ENCODE peak calls at places on chromosomes 1 and 21, in nine cellular contexts. D, N, R, W, F, L, S, G and A are unnamed samples.

GRCh38 chr1:221284028-221284427 is 404.8 kb downstream of the HLX start:
- DNase-seq in D (no peak), N (no peak), R (peak), W (no peak), F (peak), L (peak), S (no peak), G (no peak), A (peak)

GRCh38 chr1:222009105-222009730 is 267.3 kb upstream of the DUSP10 start:
- DNase-seq in D (no peak), N (peak), R (peak), W (no peak), F (no peak), L (no peak), S (no peak), G (no peak), A (peak)

GRCh38 chr1:59596432-59596831 is 218.3 kb upstream of the HOOK1 start:
- DNase-seq in D (peak), N (no peak), R (peak), W (no peak), F (no peak), L (peak), S (no peak), G (no peak), A (peak)

GRCh38 chr1:161115132-161115711 is 2.6 kb downstream of the PFDN2 start:
- DNase-seq in D (no peak), N (no peak), R (peak), W (no peak), F (no peak), L (peak), S (no peak), G (no peak), A (peak)

GRCh38 chr1:104172243-104172681 is 422.6 kb downstream of the AMY1C start:
- DNase-seq in D (no peak), N (no peak), R (no peak), W (no peak), F (no peak), L (no peak), S (no peak), G (no peak), A (no peak)

GRCh38 chr1:35554261-35555211 is 2.7 kb downstream of the KIAA0319L start:
- DNase-seq in D (no peak), N (no peak), R (no peak), W (no peak), F (no peak), L (no peak), S (no peak), G (no peak), A (peak)

GRCh38 chr1:56424744-56425493 is 154.4 kb downstream of the PLPP3 start:
- DNase-seq in D (peak), N (no peak), R (peak), W (no peak), F (no peak), L (peak), S (peak), G (no peak), A (peak)

GRCh38 chr1:2209400-2210083 is 15.0 kb upstream of the FAAP20 start:
- DNase-seq in D (no peak), N (no peak), R (no peak), W (no peak), F (no peak), L (no peak), S (no peak), G (no peak), A (no peak)

GRCh38 chr1:21869620-21870121 is 57.6 kb downstream of the LDLRAD2 start:
- DNase-seq in D (peak), N (no peak), R (peak), W (no peak), F (peak), L (peak), S (peak), G (no peak), A (peak)

GRCh38 chr1:54804471-54805132 is 3.5 kb upstream of the TTC22 start:
- DNase-seq in D (no peak), N (no peak), R (peak), W (no peak), F (no peak), L (peak), S (no peak), G (no peak), A (peak)

GRCh38 chr1:162133566-162133965 is 64.1 kb downstream of the NOS1AP start:
- DNase-seq in D (no peak), N (no peak), R (no peak), W (no peak), F (no peak), L (no peak), S (no peak), G (no peak), A (peak)

GRCh38 chr1:89464008-89464407 is 60.6 kb upstream of the LRRC8B start:
- DNase-seq in D (no peak), N (no peak), R (peak), W (no peak), F (no peak), L (no peak), S (no peak), G (no peak), A (peak)

GRCh38 chr21:44395260-44395659 is 41.8 kb downstream of the TRPM2 start:
- DNase-seq in D (no peak), N (no peak), R (no peak), W (no peak), F (no peak), L (no peak), S (no peak), G (no peak), A (no peak)